ENCODE peak calls at places on chromosomes 16 and 17, in four cellular contexts. W is K562, C is HCT116, J is HepG2. V is an unnamed sample.

GRCh38 chr17:28412131-28412530 is 6.1 kb upstream of the SLC46A1 start:
- DNase-seq in W (no peak), C (no peak), J (no peak), V (no peak)

GRCh38 chr17:27782791-27783206 is 17.5 kb downstream of the NOS2 start:
- DNase-seq in W (no peak), C (no peak), J (no peak), V (no peak)

GRCh38 chr17:1060991-1061390 is 64.1 kb downstream of the TIMM22 start:
- DNase-seq in W (no peak), C (peak; percentile 93), J (no peak), V (peak; percentile 92)

GRCh38 chr17:64003526-64004121 is 5.5 kb downstream of the PRR29 start:
- DNase-seq in W (no peak), C (no peak), J (no peak), V (no peak)

GRCh38 chr16:85879975-85880831 is 18.8 kb upstream of the IRF8 start:
- DNase-seq in W (no peak), C (no peak), J (no peak), V (no peak)

GRCh38 chr16:67163164-67163902 is 1.2 kb upstream of the HSF4 start:
- DNase-seq in W (no peak), C (no peak), J (no peak), V (no peak)

GRCh38 chr16:2482181-2483107 is 7.5 kb downstream of the TBC1D24 start:
- DNase-seq in W (no peak), C (no peak), J (no peak), V (no peak)

GRCh38 chr17:1193300-1193699 is 13.5 kb upstream of the ABR start:
- DNase-seq in W (no peak), C (no peak), J (no peak), V (no peak)

GRCh38 chr17:69655902-69656301 is 241.4 kb downstream of the MAP2K6 start:
- DNase-seq in W (no peak), C (no peak), J (no peak), V (no peak)

GRCh38 chr17:40121191-40121885 is 433 bp upstream of the MSL1 start:
- DNase-seq in W (peak; percentile 47), C (no peak), J (no peak), V (no peak)

GRCh38 chr16:30650369-30651123 is at the start of gene PRR14:
- DNase-seq in W (peak; percentile 98), C (peak; percentile 97), J (peak; percentile 99), V (peak; percentile 93)

GRCh38 chr16:89922477-89922883 is 662 bp upstream of the TUBB3 start:
- DNase-seq in W (peak; percentile 80), C (peak; percentile 82), J (peak; percentile 88), V (no peak)

GRCh38 chr16:65079549-65079948 is 42.3 kb downstream of the CDH11 start:
- DNase-seq in W (no peak), C (no peak), J (no peak), V (no peak)

GRCh38 chr17:66455022-66455547 is 152.7 kb downstream of the PRKCA start:
- DNase-seq in W (no peak), C (no peak), J (no peak), V (no peak)

GRCh38 chr16:18037051-18037450 is 299.5 kb downstream of the NPIPA8 start:
- DNase-seq in W (no peak), C (no peak), J (no peak), V (no peak)

GRCh38 chr16:31455601-31456314 is 3.5 kb upstream of the ARMC5 start:
- DNase-seq in W (peak; percentile 39), C (no peak), J (no peak), V (no peak)

GRCh38 chr16:56075732-56076131 is 115.6 kb upstream of the GNAO1 start:
- DNase-seq in W (no peak), C (no peak), J (no peak), V (no peak)

GRCh38 chr16:81556715-81557284 is 112.2 kb downstream of the CMIP start:
- DNase-seq in W (no peak), C (no peak), J (no peak), V (no peak)

GRCh38 chr16:50395763-50396710 is 27.2 kb upstream of the BRD7 start:
- DNase-seq in W (no peak), C (no peak), J (no peak), V (no peak)

GRCh38 chr16:90044111-90044551 is 24.9 kb upstream of the DBNDD1 start:
- DNase-seq in W (peak; percentile 46), C (peak; percentile 44), J (peak; percentile 50), V (no peak)

GRCh38 chr17:41919165-41919817 is 540 bp upstream of the ACLY start:
- DNase-seq in W (no peak), C (peak; percentile 48), J (peak; percentile 65), V (no peak)

GRCh38 chr17:3788200-3788599 is 12.8 kb downstream of the ITGAE start:
- DNase-seq in W (no peak), C (no peak), J (no peak), V (no peak)

GRCh38 chr16:58855291-58855823 is 121.2 kb upstream of the GOT2 start:
- DNase-seq in W (peak; percentile 24), C (no peak), J (no peak), V (no peak)

GRCh38 chr16:58853830-58854229 is 119.7 kb upstream of the GOT2 start:
- DNase-seq in W (no peak), C (no peak), J (no peak), V (no peak)

GRCh38 chr16:58850627-58851024 is 116.5 kb upstream of the GOT2 start:
- DNase-seq in W (peak; percentile 30), C (no peak), J (no peak), V (no peak)

GRCh38 chr16:58850019-58850626 is 116.0 kb upstream of the GOT2 start:
- DNase-seq in W (no peak), C (no peak), J (no peak), V (no peak)

DNA sequence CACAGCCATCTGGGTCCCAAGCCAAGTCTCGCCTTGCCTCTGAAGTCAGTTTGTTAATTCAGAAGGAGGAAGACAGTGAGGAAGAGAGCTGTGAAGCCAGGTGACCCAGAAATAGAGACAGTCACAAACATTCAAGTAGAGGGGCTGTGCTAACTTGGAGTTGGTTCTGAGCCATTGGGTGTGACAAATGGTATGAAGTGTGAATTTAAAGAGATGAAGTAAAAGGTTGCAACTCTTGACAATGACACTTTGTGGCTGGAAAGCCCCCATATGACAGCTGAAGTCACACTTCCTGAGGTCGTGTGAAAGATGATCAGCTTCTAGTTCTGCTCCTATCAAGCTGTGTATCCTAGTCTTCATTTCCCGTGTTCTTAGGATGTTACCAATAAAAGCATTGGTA is 120.3 kb upstream of the GOT2 start:
- DNase-seq in W (no peak), C (no peak), J (no peak), V (no peak)
- TF ChIP-seq POLR2AphosphoS5 in W (no peak), C (no peak), J (no peak), V (no peak)

DNA sequence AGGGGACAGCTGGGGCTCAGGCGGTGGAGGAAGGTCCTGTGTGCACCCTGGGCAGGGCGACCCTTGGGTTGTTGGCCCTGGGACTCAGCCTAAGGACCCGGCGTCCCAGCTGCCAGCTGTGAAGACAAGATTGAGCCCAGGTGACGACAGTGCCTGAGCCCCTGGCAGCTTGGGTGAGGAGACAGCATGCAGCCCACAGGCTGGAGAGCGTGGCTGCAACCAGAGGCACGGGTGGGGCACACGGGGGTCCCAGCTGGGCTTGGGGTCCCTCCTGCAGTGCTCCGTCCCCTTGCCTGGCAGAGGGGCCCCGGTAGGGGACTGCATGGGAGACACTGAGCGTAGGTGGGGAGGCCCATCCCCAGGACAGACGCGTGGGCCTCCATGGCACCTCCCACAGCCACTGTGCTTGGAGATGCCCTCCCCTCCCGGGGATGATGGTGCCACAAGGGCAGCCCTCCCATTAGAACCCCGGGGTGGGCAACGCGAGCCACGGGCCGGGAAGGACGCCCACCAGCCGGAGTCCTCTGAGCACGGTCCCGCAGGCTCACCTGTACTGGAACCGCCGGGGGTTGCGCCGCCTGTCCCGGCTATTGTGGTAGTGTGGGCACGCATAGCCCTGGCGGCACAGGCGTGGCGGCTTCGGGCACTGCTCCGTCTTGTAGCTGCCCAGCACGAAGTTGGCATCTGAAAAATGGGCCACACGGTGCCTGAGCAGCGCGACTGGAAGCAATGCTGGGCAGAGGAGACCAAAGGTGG is 15.5 kb downstream of the UNKL start:
- DNase-seq in W (no peak), C (no peak), J (no peak), V (no peak)
- TF ChIP-seq TCF7L2 in W (no peak), C (no peak), J (no peak), V (no peak)

DNA sequence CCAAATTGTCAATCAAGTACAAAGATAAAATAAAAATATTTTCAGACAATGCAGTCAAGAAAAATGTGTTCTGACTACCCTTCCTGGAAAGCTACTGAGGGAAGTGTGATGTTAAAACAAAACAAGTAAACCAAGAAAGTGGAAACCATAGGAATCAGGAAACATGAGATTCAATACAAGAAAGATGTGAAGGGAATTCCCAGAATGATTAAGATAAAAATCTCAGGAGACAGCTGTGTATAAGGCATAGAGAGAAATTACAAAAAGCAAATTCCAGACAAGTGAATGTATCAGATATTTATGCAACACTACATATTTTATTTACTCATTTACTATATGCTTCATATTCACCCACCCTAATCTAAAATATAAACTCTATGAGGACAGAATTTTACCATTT is 32.2 kb downstream of the TRIM37 start:
- DNase-seq in W (no peak), C (no peak), J (no peak), V (no peak)
- H3K27ac ChIP-seq in W (no peak overlapping the region), C (no peak overlapping the region), J (no peak overlapping the region), V (no peak overlapping the region)

GRCh38 chr16:83792391-83792790 is 15.4 kb upstream of the HSBP1 start:
- DNase-seq in W (no peak), C (no peak), J (no peak), V (no peak)

GRCh38 chr16:83794874-83795273 is 12.9 kb upstream of the HSBP1 start:
- DNase-seq in W (no peak), C (no peak), J (no peak), V (no peak)

GRCh38 chr16:83789642-83790401 is 18.0 kb upstream of the HSBP1 start:
- DNase-seq in W (no peak), C (no peak), J (no peak), V (no peak)

GRCh38 chr16:83791916-83792315 is 15.9 kb upstream of the HSBP1 start:
- DNase-seq in W (no peak), C (no peak), J (no peak), V (no peak)

GRCh38 chr16:83793179-83793578 is 14.6 kb upstream of the HSBP1 start:
- DNase-seq in W (no peak), C (no peak), J (no peak), V (no peak)
- TF ChIP-seq POLR2AphosphoS5 in W (no peak), C (no peak), J (no peak), V (no peak)

GRCh38 chr17:43671075-43671692 is 9.5 kb upstream of the MEOX1 start:
- DNase-seq in W (no peak), C (no peak), J (no peak), V (no peak)
- TF ChIP-seq TCF7L2 in W (no peak), C (no peak), J (no peak), V (peak; percentile 26)

GRCh38 chr17:81050645-81051625 is 16.0 kb downstream of the BAIAP2 start:
- DNase-seq in W (no peak), C (no peak), J (no peak), V (no peak)

GRCh38 chr17:81052199-81052997 is 17.4 kb downstream of the BAIAP2 start:
- DNase-seq in W (no peak), C (no peak), J (no peak), V (no peak)

GRCh38 chr17:81054881-81055370 is 20.0 kb downstream of the BAIAP2 start:
- DNase-seq in W (no peak), C (no peak), J (no peak), V (no peak)

GRCh38 chr17:81054308-81054707 is 19.4 kb downstream of the BAIAP2 start:
- DNase-seq in W (no peak), C (no peak), J (no peak), V (no peak)

GRCh38 chr17:81053043-81053970 is 18.4 kb downstream of the BAIAP2 start:
- DNase-seq in W (no peak), C (no peak), J (no peak), V (no peak)
- H3K27ac ChIP-seq in W (no peak overlapping the region), C (no peak overlapping the region), J (no peak overlapping the region), V (peak overlapping the region; percentile 98)